ENCODE peak calls at places on chromosome 22, in eight cellular contexts. W is MM.1S; U is stimulated activated CD8-positive, alpha-beta memory T cell treated with anti-CD3 and anti-CD28 coated beads, Interleukin-7, amount 100 ng/mL, for 24 hours; T is left cardiac atrium; A is HTR-8/SVneo; R is Daoy; Z is GM06990; F is ovary. S is an unnamed sample.
A peak's percentile ranks its signal among the peaks of the same experiment; 100 is the strongest.

GRCh38 chr22:25709758-25710157 is 32.2 kb upstream of the MYO18B start:
- DNase-seq in A (no peak), T (no peak), F (no peak), R (no peak), Z (no peak), U (no peak), W (no peak), S (no peak)

GRCh38 chr22:27270818-27271510 is 530.6 kb downstream of the MN1 start:
- DNase-seq in W (no peak), R (no peak), T (peak; percentile 45), Z (no peak), F (no peak), A (no peak), U (no peak), S (no peak)

GRCh38 chr22:49541451-49542230 is 286.0 kb downstream of the BRD1 start:
- DNase-seq in T (no peak), F (no peak), R (no peak), U (no peak), Z (no peak), W (no peak), A (no peak), S (no peak)

GRCh38 chr22:34877506-34877905 is 188.5 kb upstream of the ISX start:
- DNase-seq in Z (no peak), R (no peak), T (no peak), F (no peak), A (no peak), W (no peak), U (no peak), S (no peak)

GRCh38 chr22:25334091-25334490 is 114.7 kb downstream of the CRYBB2 start:
- DNase-seq in U (peak; percentile 5), Z (no peak), T (peak; percentile 69), W (peak; percentile 63), R (peak; percentile 73), A (no peak), F (no peak), S (no peak)

GRCh38 chr22:49676230-49676629 is 151.4 kb downstream of the BRD1 start:
- DNase-seq in R (no peak), F (no peak), A (no peak), W (no peak), Z (no peak), T (no peak), U (no peak), S (no peak)

GRCh38 chr22:23889620-23890019 is 4.6 kb upstream of the MIF start:
- DNase-seq in U (no peak), Z (no peak), W (no peak), T (peak; percentile 54), F (no peak), R (no peak), A (no peak), S (no peak)

GRCh38 chr22:38246692-38247091 is 26.1 kb downstream of the TMEM184B start:
- DNase-seq in T (peak; percentile 67), W (no peak), R (no peak), A (no peak), F (no peak), U (no peak), Z (no peak), S (no peak)

GRCh38 chr22:22463855-22464540 is 44.5 kb downstream of the ZNF280B start:
- DNase-seq in A (peak; percentile 53), R (peak; percentile 62), T (peak; percentile 31), U (peak; percentile 9), F (peak; percentile 57), Z (peak; percentile 2), W (peak; percentile 67), S (no peak)

GRCh38 chr22:27144345-27144744 is 487.0 kb downstream of the MIAT start:
- DNase-seq in U (no peak), T (no peak), Z (no peak), W (no peak), R (no peak), A (no peak), F (no peak), S (no peak)

GRCh38 chr22:24117942-24118341 is 63.3 kb upstream of the SUSD2 start:
- DNase-seq in T (no peak), Z (no peak), W (no peak), F (no peak), A (no peak), R (no peak), U (no peak), S (no peak)

GRCh38 chr22:26483439-26484359 is at the start of the genes HPS4 and SRRD:
- DNase-seq in R (peak; percentile 96), W (peak; percentile 96), U (peak; percentile 79), Z (peak; percentile 93), A (peak; percentile 76), T (peak; percentile 90), F (peak; percentile 87), S (peak; percentile 90)

GRCh38 chr22:43128928-43129424 is 14.2 kb downstream of the MCAT start:
- DNase-seq in R (no peak), A (no peak), U (no peak), F (no peak), W (peak; percentile 92), T (no peak), Z (no peak), S (peak; percentile 37)

GRCh38 chr22:25747245-25747944 is 5.4 kb downstream of the MYO18B start:
- DNase-seq in W (no peak), T (peak; percentile 76), Z (no peak), A (peak; percentile 85), F (peak; percentile 27), U (no peak), R (peak; percentile 81), S (no peak)

GRCh38 chr22:38863531-38864131 is 8.4 kb downstream of the CBX6 start:
- DNase-seq in A (no peak), Z (no peak), T (no peak), F (peak; percentile 22), U (no peak), R (no peak), W (no peak), S (no peak)

GRCh38 chr22:35930933-35931332 is 97.7 kb downstream of the RBFOX2 start:
- DNase-seq in W (peak; percentile 57), F (no peak), A (peak; percentile 51), Z (no peak), U (no peak), T (no peak), R (peak; percentile 45), S (no peak)

GRCh38 chr22:20183823-20184222 is 33.0 kb upstream of the CCDC188 start:
- DNase-seq in W (no peak), F (no peak), T (no peak), R (no peak), Z (no peak), U (no peak), A (no peak), S (no peak)

GRCh38 chr22:39452740-39453040 is 4.1 kb upstream of the MGAT3 start:
- DNase-seq in T (no peak), W (no peak), Z (no peak), F (no peak), R (no peak), A (no peak), U (no peak), S (no peak)

GRCh38 chr22:27905638-27906037 is 13.4 kb downstream of the PITPNB start:
- DNase-seq in F (no peak), U (no peak), R (no peak), T (no peak), Z (no peak), W (no peak), A (no peak), S (no peak)

GRCh38 chr22:49927483-49928184 is 9.2 kb downstream of the CRELD2 start:
- DNase-seq in U (no peak), Z (no peak), F (no peak), R (no peak), T (no peak), A (no peak), W (no peak), S (no peak)

GRCh38 chr22:36879775-36880174 is 19.0 kb downstream of the NCF4 start:
- DNase-seq in R (peak; percentile 15), T (no peak), W (no peak), Z (no peak), F (no peak), A (no peak), U (no peak), S (no peak)

GRCh38 chr22:44097263-44098020 is 73.3 kb downstream of the PARVB start:
- DNase-seq in W (no peak), A (no peak), Z (no peak), F (no peak), R (no peak), T (peak; percentile 17), U (no peak), S (no peak)

GRCh38 chr22:49807780-49808708 is 19.6 kb downstream of the BRD1 start:
- DNase-seq in A (no peak), T (no peak), U (no peak), Z (no peak), R (no peak), W (no peak), F (no peak), S (no peak)

GRCh38 chr22:47102081-47102480 is 339.6 kb downstream of the TBC1D22A start:
- DNase-seq in Z (no peak), F (no peak), R (no peak), U (no peak), T (no peak), A (no peak), W (no peak), S (no peak)

GRCh38 chr22:48567213-48567975 is 1260.3 kb downstream of the BRD1 start:
- DNase-seq in A (no peak), Z (no peak), F (no peak), T (no peak), R (peak; percentile 43), U (no peak), W (no peak), S (no peak)

GRCh38 chr22:17213976-17214375 is 5.3 kb downstream of the ADA2 start:
- DNase-seq in T (peak; percentile 72), F (no peak), U (no peak), R (peak; percentile 51), W (peak; percentile 18), Z (no peak), A (no peak), S (no peak)

GRCh38 chr22:30947163-30947820 is 21.3 kb downstream of the MORC2 start:
- DNase-seq in U (no peak), Z (no peak), A (no peak), W (no peak), R (no peak), T (peak; percentile 58), F (no peak), S (peak; percentile 26)

GRCh38 chr22:36767035-36767775 is 8.7 kb downstream of the IFT27 start:
- DNase-seq in U (no peak), Z (no peak), F (no peak), T (no peak), R (no peak), A (no peak), W (no peak), S (no peak)

GRCh38 chr22:30261134-30261533 is 5.5 kb downstream of the OSM start:
- DNase-seq in R (no peak), T (no peak), W (no peak), A (no peak), U (no peak), Z (no peak), F (no peak), S (no peak)

GRCh38 chr22:27799334-27800249 is 2.0 kb downstream of the MN1 start:
- DNase-seq in U (no peak), R (no peak), Z (no peak), T (peak; percentile 62), A (no peak), F (peak; percentile 58), W (no peak), S (no peak)

GRCh38 chr22:20750461-20751184 is 23.3 kb upstream of the SERPIND1 start:
- DNase-seq in U (no peak), W (no peak), A (peak; percentile 25), T (peak; percentile 84), R (peak; percentile 90), Z (peak; percentile 46), F (peak; percentile 64), S (no peak)

GRCh38 chr22:20040801-20041200 is 19.9 kb downstream of the TANGO2 start:
- DNase-seq in W (no peak), A (no peak), Z (no peak), R (no peak), U (no peak), F (no peak), T (no peak), S (no peak)

GRCh38 chr22:49734390-49734789 is 93.3 kb downstream of the BRD1 start:
- DNase-seq in A (no peak), T (no peak), W (no peak), U (no peak), F (no peak), R (no peak), Z (no peak), S (no peak)

GRCh38 chr22:24471570-24471969 is 23.6 kb upstream of the UPB1 start:
- DNase-seq in U (no peak), R (peak; percentile 49), T (peak; percentile 76), F (peak; percentile 61), A (no peak), Z (no peak), W (no peak), S (no peak)